ENCODE peak calls at places on chromosomes 6 and 20, in nine cellular contexts. J, A, V, O, B, Y, N, K and I are unnamed samples.

GRCh38 chr6:52543262-52543661 is 33.6 kb downstream of the TRAM2 start:
- DNase-seq in K (peak; percentile 50), V (no peak), A (no peak), O (no peak), N (no peak), Y (no peak), B (no peak), J (no peak), I (no peak)

GRCh38 chr6:133333852-133334251 is 92.7 kb downstream of the EYA4 start:
- DNase-seq in B (no peak), J (no peak), Y (no peak), N (no peak), O (no peak), A (no peak), V (no peak), K (peak; percentile 20), I (no peak)

GRCh38 chr6:6915813-6916547 is 191.8 kb upstream of the RREB1 start:
- DNase-seq in N (peak; percentile 37), B (no peak), Y (no peak), K (peak; percentile 64), A (no peak), O (no peak), V (no peak), J (peak; percentile 74), I (peak; percentile 53)

GRCh38 chr20:57244221-57244585 is 22.2 kb downstream of the BMP7 start:
- DNase-seq in Y (no peak), N (no peak), B (no peak), J (no peak), V (no peak), K (no peak), A (no peak), O (no peak), I (peak; percentile 62)

GRCh38 chr20:14925286-14925685 is 587.9 kb upstream of the FLRT3 start:
- DNase-seq in B (no peak), K (peak; percentile 74), J (no peak), A (no peak), O (no peak), V (no peak), N (no peak), Y (no peak), I (no peak)

GRCh38 chr6:25477006-25477590 is 174.9 kb upstream of the SCGN start:
- DNase-seq in O (no peak), B (no peak), J (no peak), K (peak; percentile 30), Y (no peak), N (no peak), V (no peak), A (no peak), I (no peak)

GRCh38 chr20:47133809-47134456 is 222.6 kb downstream of the ZMYND8 start:
- DNase-seq in K (peak; percentile 93), B (peak; percentile 86), J (no peak), O (peak; percentile 48), N (no peak), V (no peak), Y (peak; percentile 9), A (no peak), I (peak; percentile 37)

GRCh38 chr6:113871975-113872374 is 14.8 kb downstream of the MARCKS start:
- DNase-seq in B (no peak), K (no peak), N (peak; percentile 13), Y (no peak), V (no peak), J (no peak), A (no peak), O (no peak), I (no peak)

GRCh38 chr6:35775031-35775430 is 1.4 kb upstream of the CLPSL2 start:
- DNase-seq in N (no peak), A (no peak), V (no peak), O (no peak), B (no peak), J (no peak), Y (no peak), K (no peak), I (no peak)

GRCh38 chr20:34343458-34344255 is 19.4 kb upstream of the ITCH start:
- DNase-seq in V (no peak), J (no peak), Y (no peak), B (no peak), N (peak; percentile 85), K (no peak), A (no peak), O (no peak), I (no peak)

GRCh38 chr20:49513009-49513408 is 30.5 kb upstream of the KCNB1 start:
- DNase-seq in V (no peak), J (no peak), K (no peak), O (no peak), N (no peak), Y (no peak), B (no peak), A (no peak), I (no peak)

GRCh38 chr6:20868397-20869185 is 334.3 kb downstream of the CDKAL1 start:
- DNase-seq in N (no peak), B (no peak), A (no peak), O (no peak), Y (no peak), J (no peak), V (no peak), K (no peak), I (peak; percentile 17)

GRCh38 chr20:48983423-48984400 is 62.2 kb downstream of the ARFGEF2 start:
- DNase-seq in Y (peak; percentile 56), V (no peak), J (no peak), K (peak; percentile 93), A (no peak), O (peak; percentile 42), B (peak; percentile 93), N (peak; percentile 10), I (peak; percentile 34)

GRCh38 chr6:64037421-64037820 is 401.8 kb downstream of the PHF3 start:
- DNase-seq in A (no peak), N (no peak), Y (no peak), K (no peak), J (no peak), B (no peak), O (no peak), V (no peak), I (no peak)

GRCh38 chr6:166269301-166270039 is 38.7 kb downstream of the PRR18 start:
- DNase-seq in O (no peak), K (no peak), J (no peak), B (no peak), A (no peak), Y (no peak), V (no peak), N (no peak), I (no peak)

GRCh38 chr20:8161262-8162071 is 29.4 kb downstream of the PLCB1 start:
- DNase-seq in A (no peak), V (no peak), N (peak; percentile 57), Y (peak; percentile 7), B (no peak), K (no peak), O (no peak), J (no peak), I (no peak)

GRCh38 chr20:47610247-47610944 is 108.7 kb downstream of the NCOA3 start:
- DNase-seq in N (peak; percentile 52), Y (peak; percentile 94), A (no peak), O (no peak), B (peak; percentile 90), V (no peak), J (no peak), K (peak; percentile 88), I (peak; percentile 14)

GRCh38 chr6:79699606-79700005 is 68.5 kb downstream of the SH3BGRL2 start:
- DNase-seq in K (no peak), Y (no peak), O (no peak), V (no peak), B (no peak), N (no peak), A (no peak), J (no peak), I (no peak)